ENCODE peak calls at places on chromosomes 7 and 10, in five cellular contexts. Y is neuronal stem cell, R is ovary, O is cardiac muscle cell, M is colonic mucosa. H is an unnamed sample.

GRCh38 chr10:123463176-123463575 is 203.0 kb upstream of the GPR26 start:
- DNase-seq in Y (no peak), R (no peak), M (no peak), O (no peak), H (no peak)

GRCh38 chr7:98869001-98869373 is 827 bp downstream of the TMEM130 start:
- DNase-seq in M (no peak), Y (no peak), R (no peak), O (no peak), H (no peak)

GRCh38 chr7:16638282-16639265 is 7.0 kb downstream of the ANKMY2 start:
- DNase-seq in M (no peak), R (no peak), Y (no peak), O (no peak), H (no peak)

GRCh38 chr10:43202657-43203490 is 64.0 kb downstream of the RASGEF1A start:
- DNase-seq in R (peak), Y (no peak), O (peak), M (peak), H (peak)

GRCh38 chr10:71548494-71548846 is 151.8 kb downstream of the CDH23 start:
- DNase-seq in O (peak), R (no peak), Y (no peak), M (no peak), H (no peak)

GRCh38 chr7:112416127-112416526 is 34.1 kb upstream of the IFRD1 start:
- DNase-seq in O (peak), R (no peak), M (no peak), Y (no peak), H (no peak)

GRCh38 chr10:28137907-28138880 is 139.3 kb upstream of the ODAD2 start:
- DNase-seq in R (no peak), Y (no peak), O (peak), M (no peak), H (no peak)

GRCh38 chr7:867001-867405 is 9.4 kb upstream of the GET4 start:
- DNase-seq in R (peak), O (no peak), M (peak), Y (no peak), H (no peak)

GRCh38 chr7:67696878-67697277 is 700.2 kb downstream of the TYW1 start:
- DNase-seq in Y (no peak), O (no peak), M (no peak), R (no peak), H (no peak)

GRCh38 chr7:75656740-75657139 is 82.0 kb downstream of the HIP1 start:
- DNase-seq in Y (no peak), O (no peak), R (no peak), M (no peak), H (no peak)

GRCh38 chr7:28759373-28760013 is 198.6 kb downstream of the TRIL start:
- DNase-seq in O (no peak), Y (no peak), R (no peak), M (no peak), H (no peak)

GRCh38 chr7:1839701-1840100 is 169.6 kb downstream of the ELFN1 start:
- DNase-seq in R (no peak), Y (no peak), M (no peak), O (no peak), H (no peak)

GRCh38 chr7:44771358-44771757 is 22.7 kb downstream of the ZMIZ2 start:
- DNase-seq in R (no peak), M (no peak), Y (no peak), O (no peak), H (no peak)

GRCh38 chr7:7210475-7211237 is 28.3 kb downstream of the C1GALT1 start:
- DNase-seq in R (no peak), M (no peak), O (no peak), Y (no peak), H (no peak)

GRCh38 chr10:35487336-35488034 is 117.7 kb upstream of the GJD4 start:
- DNase-seq in Y (no peak), M (no peak), R (no peak), O (no peak), H (no peak)

GRCh38 chr7:1620835-1621234 is 49.2 kb upstream of the ELFN1 start:
- DNase-seq in R (no peak), M (no peak), O (no peak), Y (no peak), H (no peak)

GRCh38 chr7:130272456-130273080 is 5.9 kb downstream of the CPA2 start:
- DNase-seq in Y (no peak), O (no peak), R (no peak), M (no peak), H (no peak)

GRCh38 chr7:1402110-1402790 is 57.0 kb downstream of the MICALL2 start:
- DNase-seq in M (no peak), R (no peak), O (no peak), Y (no peak), H (no peak)

GRCh38 chr10:118958984-118959916 is 70.3 kb upstream of the NANOS1 start:
- DNase-seq in Y (no peak), R (peak), O (peak), M (no peak), H (no peak)

GRCh38 chr7:375491-375821 is 85.5 kb downstream of the FOXL3 start:
- DNase-seq in M (peak), O (no peak), R (no peak), Y (no peak), H (no peak)

GRCh38 chr7:120654241-120654640 is 203.7 kb downstream of the TSPAN12 start:
- DNase-seq in R (no peak), O (no peak), Y (no peak), M (no peak), H (no peak)

GRCh38 chr10:116752563-116752962 is 10.2 kb upstream of the HSPA12A start:
- DNase-seq in Y (no peak), M (no peak), O (peak), R (no peak), H (no peak)

GRCh38 chr10:4947635-4948596 is 15.3 kb upstream of the AKR1C1 start:
- DNase-seq in R (no peak), Y (no peak), O (peak), M (no peak), H (no peak)

GRCh38 chr10:7350541-7351195 is 60.2 kb downstream of the SFMBT2 start:
- DNase-seq in O (no peak), R (no peak), M (no peak), Y (no peak), H (no peak)

GRCh38 chr10:50624866-50625491 is 1.2 kb upstream of the SGMS1 start:
- DNase-seq in R (no peak), Y (peak), M (peak), O (peak), H (peak)

GRCh38 chr7:156768698-156769472 is 124.1 kb downstream of the LMBR1 start:
- DNase-seq in Y (no peak), O (peak), M (no peak), R (no peak), H (no peak)

GRCh38 chr10:68869623-68870022 is 31.5 kb upstream of the DDX50 start:
- DNase-seq in O (peak), R (no peak), Y (no peak), M (no peak), H (no peak)
- H3K4me3 ChIP-seq in O (no peak), R (no peak), Y (no peak), M (no peak), H (no peak)

GRCh38 chr10:129693382-129693781 is 226.3 kb downstream of the MGMT start:
- DNase-seq in Y (no peak), M (no peak), R (no peak), O (no peak), H (no peak)

GRCh38 chr10:129694184-129694583 is 227.1 kb downstream of the MGMT start:
- DNase-seq in Y (no peak), O (no peak), M (no peak), R (no peak), H (no peak)

GRCh38 chr10:129689681-129690080 is 222.6 kb downstream of the MGMT start:
- DNase-seq in O (no peak), Y (no peak), M (no peak), R (no peak), H (no peak)

GRCh38 chr10:129692695-129693094 is 225.7 kb downstream of the MGMT start:
- DNase-seq in R (no peak), M (no peak), Y (no peak), O (no peak), H (no peak)

DNA sequence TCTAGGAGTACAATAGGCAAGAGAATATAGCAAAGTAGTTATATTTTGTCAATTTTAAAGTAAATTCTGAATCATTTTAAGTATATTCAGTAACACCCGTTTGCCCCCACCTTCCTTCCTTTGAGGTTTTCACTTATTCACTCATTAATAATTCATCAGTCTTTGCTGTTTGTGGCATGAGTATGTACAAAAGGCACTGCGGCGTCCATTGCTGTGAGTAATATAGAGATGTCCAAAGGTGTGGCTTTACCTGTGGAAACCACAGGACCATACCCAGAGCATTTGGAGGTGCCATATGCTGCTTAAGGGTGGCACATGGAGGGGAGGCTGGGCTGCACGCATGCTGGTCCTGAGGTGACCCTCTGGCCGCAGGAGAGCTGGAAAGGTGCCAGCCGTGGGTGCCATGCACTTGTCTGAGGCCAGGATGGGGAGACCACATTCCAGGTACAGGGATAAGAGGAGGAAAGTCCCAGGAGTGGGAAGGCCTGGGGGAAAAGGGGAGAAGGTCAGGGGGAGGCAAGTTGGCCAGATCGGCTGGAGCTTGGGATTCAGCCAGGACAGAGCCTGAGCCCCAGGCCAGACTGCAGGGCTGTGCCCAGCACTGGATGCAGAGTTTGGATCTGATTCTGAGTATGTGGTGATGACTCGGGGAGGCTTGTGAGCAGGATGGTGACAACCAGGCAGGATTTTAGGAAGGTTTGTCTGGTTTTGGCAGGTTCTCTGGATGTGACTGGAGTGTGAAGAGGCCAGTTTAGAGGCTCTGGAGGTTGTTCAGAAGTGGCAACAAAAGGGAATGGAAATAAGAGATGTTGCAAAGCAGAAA is 223.4 kb downstream of the MGMT start:
- DNase-seq in R (no peak), Y (no peak), M (no peak), O (no peak), H (no peak)
- H3K4me3 ChIP-seq in R (no peak), Y (peak), M (no peak), O (no peak), H (no peak)

GRCh38 chr7:74002474-74003017 is 25.4 kb upstream of the ELN start:
- DNase-seq in M (peak), R (no peak), Y (no peak), O (peak), H (no peak)

GRCh38 chr7:74001150-74001494 is 26.9 kb upstream of the ELN start:
- DNase-seq in O (no peak), M (no peak), R (no peak), Y (no peak), H (no peak)

GRCh38 chr7:74003609-74004008 is 24.4 kb upstream of the ELN start:
- DNase-seq in O (no peak), Y (no peak), R (no peak), M (no peak), H (no peak)

GRCh38 chr7:74000489-74001149 is 27.4 kb upstream of the ELN start:
- DNase-seq in O (no peak), Y (no peak), M (no peak), R (no peak), H (no peak)

GRCh38 chr7:73999664-74000420 is 28.1 kb upstream of the ELN start:
- DNase-seq in Y (no peak), O (peak), M (no peak), R (peak), H (no peak)
- H3K4me3 ChIP-seq in Y (no peak), O (no peak), M (no peak), R (no peak), H (no peak)

GRCh38 chr10:93596539-93596938 is 4.5 kb downstream of the RBP4 start:
- DNase-seq in O (no peak), Y (no peak), M (no peak), R (no peak), H (no peak)
- H3K4me3 ChIP-seq in O (no peak), Y (no peak), M (no peak), R (no peak), H (no peak)

GRCh38 chr10:46555366-46555712 is 1.1 kb downstream of the GPRIN2 start:
- DNase-seq in Y (no peak), O (no peak), R (no peak), M (peak), H (peak)

GRCh38 chr10:46557319-46558140 is 1.1 kb upstream of the GPRIN2 start:
- DNase-seq in Y (no peak), R (peak), M (peak), O (no peak), H (no peak)

GRCh38 chr10:46555713-46556514 is 544 bp downstream of the GPRIN2 start:
- DNase-seq in M (peak), Y (peak), R (peak), O (no peak), H (no peak)

GRCh38 chr10:46558141-46558410 is 1.6 kb upstream of the GPRIN2 start:
- DNase-seq in Y (no peak), M (no peak), O (no peak), R (no peak), H (no peak)

GRCh38 chr10:46556515-46557318 is at the start of gene GPRIN2:
- DNase-seq in M (peak), Y (peak), O (no peak), R (no peak), H (no peak)
- H3K4me3 ChIP-seq in M (peak), Y (peak), O (peak), R (peak), H (no peak)

DNA sequence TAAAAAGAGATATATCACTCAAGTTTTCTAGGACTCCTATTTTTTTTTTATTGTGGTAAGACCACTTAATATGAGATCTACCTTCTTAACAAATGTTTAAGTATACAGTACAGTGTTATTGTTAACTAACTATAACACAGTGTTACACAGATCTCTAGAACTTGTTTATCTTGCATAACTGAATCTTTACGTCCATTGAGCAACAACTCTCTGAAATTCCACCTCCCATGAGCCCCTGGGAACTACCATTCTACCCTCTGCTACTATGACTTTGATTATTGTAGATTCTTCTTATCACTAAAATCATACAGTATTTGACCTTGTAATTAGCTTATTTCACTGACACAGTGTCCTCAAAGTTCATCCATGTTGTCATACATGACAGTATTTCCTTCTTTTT is 22.5 kb upstream of the REEP3 start:
- DNase-seq in O (peak), Y (no peak), R (no peak), M (no peak), H (no peak)
- H3K4me3 ChIP-seq in O (no peak), Y (no peak), R (no peak), M (no peak), H (no peak)

DNA sequence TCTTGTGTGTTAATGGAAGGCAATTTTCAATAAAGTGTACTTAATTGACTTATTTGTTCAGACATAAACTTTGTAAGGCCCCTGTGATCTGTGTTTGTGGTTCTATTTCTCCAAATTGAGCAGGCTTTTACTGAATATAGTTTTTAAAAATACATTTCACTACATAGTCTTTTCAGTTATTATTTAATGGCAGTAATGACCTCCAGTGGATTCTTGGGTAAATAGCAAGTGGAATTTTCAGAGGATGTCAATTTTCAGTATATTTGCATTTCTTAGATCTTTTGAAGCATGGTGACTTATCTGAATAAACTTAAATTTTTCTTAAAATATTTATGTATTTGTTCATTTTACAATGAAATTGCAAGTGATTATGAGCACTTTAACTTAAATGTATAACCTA is 203.1 kb upstream of the PCLO start:
- DNase-seq in R (no peak), O (peak), Y (no peak), M (no peak), H (no peak)
- H3K4me3 ChIP-seq in R (no peak), O (no peak), Y (no peak), M (no peak), H (no peak)

GRCh38 chr7:100804681-100805431 is 22.5 kb downstream of the EPHB4 start:
- DNase-seq in M (no peak), Y (no peak), O (no peak), R (no peak), H (no peak)

GRCh38 chr7:100806276-100806675 is 21.0 kb downstream of the EPHB4 start:
- DNase-seq in M (no peak), R (no peak), Y (no peak), O (no peak), H (no peak)

GRCh38 chr7:100801833-100802568 is 25.3 kb downstream of the EPHB4 start:
- DNase-seq in O (peak), R (peak), Y (no peak), M (peak), H (no peak)

GRCh38 chr7:100802951-100803350 is 24.4 kb downstream of the EPHB4 start:
- DNase-seq in M (peak), R (peak), O (no peak), Y (no peak), H (no peak)

GRCh38 chr7:100803398-100804161 is 23.7 kb downstream of the EPHB4 start:
- DNase-seq in R (peak), Y (peak), O (peak), M (peak), H (no peak)
- H3K4me3 ChIP-seq in R (no peak), Y (no peak), O (no peak), M (no peak), H (no peak)

H was measured in CD4-positive, alpha-beta memory T cell.